ENCODE peak calls at places on chromosomes 11 and 22, in ten cellular contexts. One of them, this sample, is unnamed.

GRCh38 chr11:3001496-3001895 is 9.4 kb upstream of the NAP1L4 start:
- DNase-seq in CD8-positive, alpha-beta T cell: no peak
- DNase-seq in GM13977: no peak
- DNase-seq in neural progenitor cell: no peak
- DNase-seq in BJ: no peak
- DNase-seq in IMR-90: no peak
- DNase-seq in heart right ventricle: peak
- DNase-seq in cardiac muscle cell: no peak
- DNase-seq in brain microvascular endothelial cell: no peak
- DNase-seq in psoas muscle: no peak
- DNase-seq in this sample: no peak

GRCh38 chr22:37267128-37267587 is 15.2 kb upstream of the CYTH4 start:
- DNase-seq in BJ: no peak
- DNase-seq in GM13977: peak
- DNase-seq in IMR-90: no peak
- DNase-seq in cardiac muscle cell: peak
- DNase-seq in CD8-positive, alpha-beta T cell: peak
- DNase-seq in psoas muscle: peak
- DNase-seq in heart right ventricle: peak
- DNase-seq in neural progenitor cell: peak
- DNase-seq in brain microvascular endothelial cell: no peak
- DNase-seq in this sample: no peak

GRCh38 chr22:34801221-34801620 is 264.7 kb upstream of the ISX start:
- DNase-seq in BJ: no peak
- DNase-seq in cardiac muscle cell: no peak
- DNase-seq in CD8-positive, alpha-beta T cell: no peak
- DNase-seq in brain microvascular endothelial cell: no peak
- DNase-seq in IMR-90: no peak
- DNase-seq in heart right ventricle: no peak
- DNase-seq in psoas muscle: no peak
- DNase-seq in neural progenitor cell: no peak
- DNase-seq in GM13977: no peak
- DNase-seq in this sample: no peak

GRCh38 chr11:134640536-134640935 is 228.5 kb upstream of the B3GAT1 start:
- DNase-seq in cardiac muscle cell: no peak
- DNase-seq in psoas muscle: no peak
- DNase-seq in brain microvascular endothelial cell: no peak
- DNase-seq in CD8-positive, alpha-beta T cell: no peak
- DNase-seq in IMR-90: no peak
- DNase-seq in neural progenitor cell: no peak
- DNase-seq in heart right ventricle: no peak
- DNase-seq in BJ: no peak
- DNase-seq in GM13977: no peak
- DNase-seq in this sample: peak

GRCh38 chr22:37726240-37726887 is 29.5 kb downstream of the TRIOBP start:
- DNase-seq in cardiac muscle cell: no peak
- DNase-seq in neural progenitor cell: no peak
- DNase-seq in GM13977: peak
- DNase-seq in heart right ventricle: no peak
- DNase-seq in CD8-positive, alpha-beta T cell: no peak
- DNase-seq in brain microvascular endothelial cell: peak
- DNase-seq in IMR-90: peak
- DNase-seq in BJ: no peak
- DNase-seq in psoas muscle: no peak
- DNase-seq in this sample: no peak

GRCh38 chr22:28547132-28547842 is 132.4 kb downstream of the TTC28 start:
- DNase-seq in GM13977: no peak
- DNase-seq in psoas muscle: no peak
- DNase-seq in BJ: peak
- DNase-seq in neural progenitor cell: no peak
- DNase-seq in CD8-positive, alpha-beta T cell: no peak
- DNase-seq in brain microvascular endothelial cell: no peak
- DNase-seq in IMR-90: peak
- DNase-seq in heart right ventricle: no peak
- DNase-seq in cardiac muscle cell: no peak
- DNase-seq in this sample: no peak

GRCh38 chr22:20652582-20652981 is 121.3 kb upstream of the SERPIND1 start:
- DNase-seq in neural progenitor cell: no peak
- DNase-seq in psoas muscle: no peak
- DNase-seq in BJ: no peak
- DNase-seq in IMR-90: no peak
- DNase-seq in cardiac muscle cell: no peak
- DNase-seq in CD8-positive, alpha-beta T cell: no peak
- DNase-seq in heart right ventricle: no peak
- DNase-seq in brain microvascular endothelial cell: no peak
- DNase-seq in GM13977: no peak
- DNase-seq in this sample: peak

GRCh38 chr11:2378527-2379210 is 1.6 kb downstream of the CD81 start:
- DNase-seq in psoas muscle: peak
- DNase-seq in BJ: no peak
- DNase-seq in GM13977: no peak
- DNase-seq in IMR-90: peak
- DNase-seq in brain microvascular endothelial cell: no peak
- DNase-seq in cardiac muscle cell: no peak
- DNase-seq in neural progenitor cell: peak
- DNase-seq in CD8-positive, alpha-beta T cell: no peak
- DNase-seq in heart right ventricle: peak
- DNase-seq in this sample: no peak

GRCh38 chr11:99162819-99163218 is 142.1 kb downstream of the CNTN5 start:
- DNase-seq in neural progenitor cell: no peak
- DNase-seq in GM13977: no peak
- DNase-seq in cardiac muscle cell: no peak
- DNase-seq in heart right ventricle: no peak
- DNase-seq in CD8-positive, alpha-beta T cell: no peak
- DNase-seq in psoas muscle: no peak
- DNase-seq in brain microvascular endothelial cell: no peak
- DNase-seq in IMR-90: no peak
- DNase-seq in BJ: no peak
- DNase-seq in this sample: no peak

DNA sequence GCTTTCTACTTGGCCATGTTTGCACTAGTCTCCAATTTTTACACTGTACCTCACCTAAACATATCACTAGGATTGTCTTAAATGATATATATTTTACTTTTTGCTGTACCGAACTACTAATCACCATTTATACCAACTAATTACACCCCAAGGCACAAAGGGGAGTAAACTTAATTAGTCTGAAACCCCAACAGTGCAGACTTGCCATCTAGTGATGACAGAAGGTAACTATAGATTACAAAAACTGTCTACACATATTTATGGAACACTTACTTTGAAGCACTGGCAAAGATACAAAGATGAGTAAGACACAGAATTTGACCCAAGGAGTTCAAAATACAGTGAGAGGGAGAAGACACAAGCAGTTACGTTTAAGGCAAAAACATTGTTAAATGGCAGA is 139.7 kb downstream of the CNTN5 start:
- DNase-seq in CD8-positive, alpha-beta T cell: no peak
- DNase-seq in psoas muscle: no peak
- DNase-seq in heart right ventricle: no peak
- DNase-seq in BJ: no peak
- DNase-seq in cardiac muscle cell: no peak
- DNase-seq in IMR-90: no peak
- DNase-seq in brain microvascular endothelial cell: no peak
- DNase-seq in neural progenitor cell: no peak
- DNase-seq in GM13977: no peak
- DNase-seq in this sample: no peak
- TF ChIP-seq CTCF in CD8-positive, alpha-beta T cell: no peak
- TF ChIP-seq CTCF in psoas muscle: no peak
- TF ChIP-seq CTCF in heart right ventricle: no peak
- TF ChIP-seq CTCF in BJ: no peak
- TF ChIP-seq CTCF in cardiac muscle cell: no peak
- TF ChIP-seq CTCF in IMR-90: no peak
- TF ChIP-seq CTCF in brain microvascular endothelial cell: no peak
- TF ChIP-seq CTCF in neural progenitor cell: peak
- TF ChIP-seq CTCF in GM13977: peak
- TF ChIP-seq CTCF in this sample: no peak

GRCh38 chr11:69133251-69133650 is 22.5 kb upstream of the SMIM38 start:
- DNase-seq in neural progenitor cell: no peak
- DNase-seq in CD8-positive, alpha-beta T cell: no peak
- DNase-seq in heart right ventricle: no peak
- DNase-seq in psoas muscle: no peak
- DNase-seq in BJ: no peak
- DNase-seq in cardiac muscle cell: no peak
- DNase-seq in IMR-90: no peak
- DNase-seq in brain microvascular endothelial cell: no peak
- DNase-seq in GM13977: no peak
- DNase-seq in this sample: no peak

GRCh38 chr11:69132301-69132670 is 23.4 kb upstream of the SMIM38 start:
- DNase-seq in BJ: no peak
- DNase-seq in CD8-positive, alpha-beta T cell: no peak
- DNase-seq in neural progenitor cell: no peak
- DNase-seq in GM13977: no peak
- DNase-seq in psoas muscle: no peak
- DNase-seq in IMR-90: no peak
- DNase-seq in cardiac muscle cell: no peak
- DNase-seq in heart right ventricle: no peak
- DNase-seq in brain microvascular endothelial cell: no peak
- DNase-seq in this sample: no peak

GRCh38 chr11:69129647-69130046 is 26.1 kb upstream of the SMIM38 start:
- DNase-seq in cardiac muscle cell: no peak
- DNase-seq in BJ: no peak
- DNase-seq in GM13977: no peak
- DNase-seq in heart right ventricle: no peak
- DNase-seq in brain microvascular endothelial cell: no peak
- DNase-seq in neural progenitor cell: no peak
- DNase-seq in IMR-90: no peak
- DNase-seq in psoas muscle: no peak
- DNase-seq in CD8-positive, alpha-beta T cell: no peak
- DNase-seq in this sample: no peak

GRCh38 chr11:69130586-69131566 is 24.9 kb upstream of the SMIM38 start:
- DNase-seq in IMR-90: no peak
- DNase-seq in GM13977: no peak
- DNase-seq in neural progenitor cell: no peak
- DNase-seq in brain microvascular endothelial cell: no peak
- DNase-seq in cardiac muscle cell: no peak
- DNase-seq in heart right ventricle: peak
- DNase-seq in psoas muscle: no peak
- DNase-seq in CD8-positive, alpha-beta T cell: no peak
- DNase-seq in BJ: no peak
- DNase-seq in this sample: no peak

DNA sequence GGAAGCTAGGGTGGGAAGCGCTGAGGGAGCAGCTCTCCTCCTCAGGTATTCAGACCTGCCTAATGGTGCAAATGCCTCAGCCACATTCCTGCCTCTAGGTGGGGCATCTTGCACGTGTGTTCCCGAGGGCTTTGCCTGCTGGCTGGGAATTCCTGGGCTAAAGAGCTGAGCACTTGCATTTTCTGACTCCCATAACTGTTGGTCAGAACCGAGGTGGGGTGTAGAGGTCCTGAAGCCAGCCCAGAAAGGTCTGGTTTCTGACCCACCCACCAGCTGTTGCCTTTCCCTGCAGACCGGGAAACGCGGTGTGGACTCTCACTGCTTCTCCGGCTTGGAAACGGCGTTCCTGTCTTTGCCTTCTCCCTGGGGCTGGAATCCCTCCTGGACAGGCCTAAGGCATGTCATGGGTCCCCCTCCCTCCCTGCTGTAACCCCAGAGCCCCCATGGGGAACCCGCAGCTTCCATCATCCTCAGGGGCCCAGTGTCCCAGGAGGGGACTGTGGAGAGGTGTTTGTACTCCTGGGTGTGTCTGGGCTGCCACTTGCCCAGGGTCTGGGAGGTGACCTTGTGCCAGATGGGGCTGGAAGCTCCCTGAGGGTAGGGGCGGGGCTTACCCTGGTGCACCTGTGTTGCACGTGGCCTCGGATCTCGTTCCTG is 24.0 kb upstream of the SMIM38 start:
- DNase-seq in heart right ventricle: peak
- DNase-seq in neural progenitor cell: peak
- DNase-seq in IMR-90: peak
- DNase-seq in psoas muscle: no peak
- DNase-seq in BJ: no peak
- DNase-seq in CD8-positive, alpha-beta T cell: no peak
- DNase-seq in GM13977: peak
- DNase-seq in brain microvascular endothelial cell: peak
- DNase-seq in cardiac muscle cell: peak
- DNase-seq in this sample: no peak
- TF ChIP-seq CTCF in heart right ventricle: peak
- TF ChIP-seq CTCF in neural progenitor cell: peak
- TF ChIP-seq CTCF in IMR-90: peak
- TF ChIP-seq CTCF in psoas muscle: peak
- TF ChIP-seq CTCF in BJ: peak
- TF ChIP-seq CTCF in CD8-positive, alpha-beta T cell: no peak
- TF ChIP-seq CTCF in GM13977: peak
- TF ChIP-seq CTCF in brain microvascular endothelial cell: peak
- TF ChIP-seq CTCF in cardiac muscle cell: peak
- TF ChIP-seq CTCF in this sample: peak

GRCh38 chr22:31841029-31841827 is 87.4 kb downstream of the DEPDC5 start:
- DNase-seq in brain microvascular endothelial cell: no peak
- DNase-seq in GM13977: no peak
- DNase-seq in psoas muscle: no peak
- DNase-seq in cardiac muscle cell: no peak
- DNase-seq in CD8-positive, alpha-beta T cell: no peak
- DNase-seq in neural progenitor cell: no peak
- DNase-seq in IMR-90: no peak
- DNase-seq in BJ: no peak
- DNase-seq in heart right ventricle: no peak
- DNase-seq in this sample: no peak

GRCh38 chr22:31843526-31843925 is 89.7 kb downstream of the DEPDC5 start:
- DNase-seq in BJ: no peak
- DNase-seq in neural progenitor cell: no peak
- DNase-seq in heart right ventricle: no peak
- DNase-seq in psoas muscle: no peak
- DNase-seq in brain microvascular endothelial cell: no peak
- DNase-seq in CD8-positive, alpha-beta T cell: no peak
- DNase-seq in cardiac muscle cell: no peak
- DNase-seq in GM13977: no peak
- DNase-seq in IMR-90: no peak
- DNase-seq in this sample: no peak

GRCh38 chr22:31850135-31850534 is 94.2 kb upstream of the YWHAH start:
- DNase-seq in heart right ventricle: no peak
- DNase-seq in BJ: no peak
- DNase-seq in psoas muscle: no peak
- DNase-seq in CD8-positive, alpha-beta T cell: no peak
- DNase-seq in brain microvascular endothelial cell: no peak
- DNase-seq in cardiac muscle cell: no peak
- DNase-seq in IMR-90: no peak
- DNase-seq in GM13977: no peak
- DNase-seq in neural progenitor cell: no peak
- DNase-seq in this sample: no peak

GRCh38 chr22:31844941-31845340 is 91.1 kb downstream of the DEPDC5 start:
- DNase-seq in neural progenitor cell: no peak
- DNase-seq in IMR-90: no peak
- DNase-seq in BJ: no peak
- DNase-seq in CD8-positive, alpha-beta T cell: no peak
- DNase-seq in psoas muscle: no peak
- DNase-seq in brain microvascular endothelial cell: no peak
- DNase-seq in GM13977: no peak
- DNase-seq in heart right ventricle: no peak
- DNase-seq in cardiac muscle cell: no peak
- DNase-seq in this sample: no peak

DNA sequence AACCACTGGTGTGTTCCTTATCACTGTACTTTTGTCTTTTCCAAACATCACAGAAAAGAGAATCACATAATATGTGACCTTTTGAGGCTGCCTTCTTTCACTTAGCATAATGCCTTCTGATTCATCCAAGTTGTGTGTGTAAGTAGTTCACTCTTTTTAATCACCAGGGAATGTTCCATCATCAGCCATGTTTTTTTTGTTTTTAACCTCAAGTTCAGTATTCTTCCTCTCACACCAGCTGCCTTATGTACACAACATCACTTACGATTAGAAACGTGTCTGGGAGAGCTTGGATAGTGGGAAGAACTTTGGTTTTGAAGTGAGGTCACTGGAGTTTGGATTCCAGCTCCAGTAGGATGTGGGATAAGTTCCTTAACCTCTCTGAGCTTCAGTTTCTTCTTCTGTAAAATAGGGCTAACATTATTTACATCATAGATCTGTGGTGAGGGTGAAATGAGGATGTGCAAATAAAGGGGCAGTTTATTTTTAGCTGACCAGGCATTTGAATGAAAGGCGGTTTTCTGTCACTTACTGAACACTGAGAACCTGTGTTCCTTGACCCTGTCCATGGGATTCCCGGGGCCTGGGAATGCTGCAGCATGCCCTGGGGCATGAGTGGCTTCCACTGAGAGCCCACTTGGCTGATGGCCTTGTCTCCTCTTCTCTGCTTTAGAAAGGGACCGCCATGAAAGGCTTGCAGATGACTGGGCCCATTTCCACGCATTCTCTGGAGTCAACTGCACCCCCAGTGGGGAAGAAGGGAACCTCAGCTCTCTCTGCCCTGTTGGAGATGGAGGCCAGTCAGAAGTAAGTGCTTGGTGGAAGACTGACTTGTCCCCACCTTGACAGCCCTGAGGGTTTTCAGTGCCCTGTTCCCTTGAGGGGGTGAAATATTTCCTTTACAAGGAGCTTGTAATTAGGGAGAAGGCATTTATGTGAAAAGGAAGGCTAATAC is 92.6 kb downstream of the DEPDC5 start:
- DNase-seq in heart right ventricle: no peak
- DNase-seq in psoas muscle: no peak
- DNase-seq in neural progenitor cell: no peak
- DNase-seq in CD8-positive, alpha-beta T cell: no peak
- DNase-seq in IMR-90: peak
- DNase-seq in cardiac muscle cell: no peak
- DNase-seq in BJ: no peak
- DNase-seq in GM13977: peak
- DNase-seq in brain microvascular endothelial cell: peak
- DNase-seq in this sample: no peak
- TF ChIP-seq CTCF in heart right ventricle: no peak
- TF ChIP-seq CTCF in psoas muscle: no peak
- TF ChIP-seq CTCF in neural progenitor cell: peak
- TF ChIP-seq CTCF in CD8-positive, alpha-beta T cell: no peak
- TF ChIP-seq CTCF in IMR-90: peak
- TF ChIP-seq CTCF in cardiac muscle cell: peak
- TF ChIP-seq CTCF in BJ: no peak
- TF ChIP-seq CTCF in GM13977: peak
- TF ChIP-seq CTCF in brain microvascular endothelial cell: peak
- TF ChIP-seq CTCF in this sample: peak

DNA sequence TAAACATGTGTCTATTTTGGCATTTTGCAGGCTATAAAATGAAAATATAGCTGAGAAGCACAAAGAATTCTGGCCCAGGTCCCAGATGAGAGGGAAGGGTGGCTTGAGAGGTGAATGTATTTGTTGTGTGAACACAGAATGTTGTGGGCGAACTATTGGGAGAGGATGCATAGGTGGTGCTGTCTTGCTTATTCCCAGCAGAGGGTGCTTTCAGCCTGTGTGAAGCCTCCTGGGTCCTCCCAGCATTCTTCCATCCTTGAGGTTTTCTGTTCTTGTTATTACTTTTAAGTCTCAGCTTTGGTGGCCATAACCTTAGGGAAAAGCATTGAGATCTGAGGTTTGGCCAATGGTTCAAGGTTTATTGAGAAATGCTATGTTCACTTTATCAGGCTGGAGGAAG is 108.7 kb upstream of the SNX19 start:
- DNase-seq in BJ: no peak
- DNase-seq in heart right ventricle: no peak
- DNase-seq in GM13977: peak
- DNase-seq in CD8-positive, alpha-beta T cell: no peak
- DNase-seq in IMR-90: peak
- DNase-seq in psoas muscle: no peak
- DNase-seq in brain microvascular endothelial cell: peak
- DNase-seq in cardiac muscle cell: peak
- DNase-seq in neural progenitor cell: peak
- DNase-seq in this sample: no peak
- TF ChIP-seq CTCF in BJ: peak
- TF ChIP-seq CTCF in heart right ventricle: no peak
- TF ChIP-seq CTCF in GM13977: peak
- TF ChIP-seq CTCF in CD8-positive, alpha-beta T cell: no peak
- TF ChIP-seq CTCF in IMR-90: peak
- TF ChIP-seq CTCF in psoas muscle: no peak
- TF ChIP-seq CTCF in brain microvascular endothelial cell: peak
- TF ChIP-seq CTCF in cardiac muscle cell: peak
- TF ChIP-seq CTCF in neural progenitor cell: peak
- TF ChIP-seq CTCF in this sample: peak

This sample was measured in osteocyte.